ENCODE peak calls at places on chromosomes 13 and 19, in six cellular contexts. E is MM.1S, M is DND-41, D is neural progenitor cell, K is IMR-90, S is SK-N-SH. H is an unnamed sample.

GRCh38 chr19:19057720-19058119 is 6.1 kb upstream of the SLC25A42 start:
- DNase-seq in E (no peak), M (no peak), D (no peak), K (no peak), S (no peak), H (no peak)

GRCh38 chr13:57739089-57739488 is 107.5 kb downstream of the PCDH17 start:
- DNase-seq in E (no peak), M (no peak), D (no peak), K (no peak), S (no peak), H (no peak)

GRCh38 chr13:52158629-52159158 is 703 bp downstream of the NEK3 start:
- DNase-seq in E (no peak), M (no peak), D (no peak), K (peak), S (peak), H (no peak)

GRCh38 chr13:76965759-76966421 is 17.6 kb downstream of the ACOD1 start:
- DNase-seq in E (no peak), M (no peak), D (no peak), K (peak), S (peak), H (no peak)

GRCh38 chr13:36553501-36553900 is 120.3 kb upstream of the SERTM1 start:
- DNase-seq in E (no peak), M (no peak), D (no peak), K (no peak), S (no peak), H (no peak)

GRCh38 chr19:41957838-41958366 is 1.2 kb downstream of the RABAC1 start:
- DNase-seq in E (peak), M (peak), D (peak), K (peak), S (peak), H (peak)

GRCh38 chr19:41367848-41368301 is 3.9 kb upstream of the B9D2 start:
- DNase-seq in E (no peak), M (no peak), D (no peak), K (peak), S (no peak), H (no peak)

GRCh38 chr13:48586591-48587103 is 53.8 kb upstream of the RCBTB2 start:
- DNase-seq in E (no peak), M (no peak), D (no peak), K (peak), S (no peak), H (no peak)

GRCh38 chr19:1355974-1356865 is 27.5 kb upstream of the NDUFS7 start:
- DNase-seq in E (no peak), M (no peak), D (peak), K (peak), S (no peak), H (no peak)

GRCh38 chr13:27131202-27131623 is 40.4 kb downstream of the USP12 start:
- DNase-seq in E (peak), M (no peak), D (no peak), K (peak), S (no peak), H (no peak)

GRCh38 chr13:80022146-80022545 is 318.8 kb downstream of the SPRY2 start:
- DNase-seq in E (no peak), M (no peak), D (no peak), K (no peak), S (peak), H (no peak)

GRCh38 chr19:8585894-8586750 is 8.9 kb upstream of the MYO1F start:
- DNase-seq in E (peak), M (peak), D (peak), K (no peak), S (peak), H (peak)

GRCh38 chr19:495440-496332 is 600 bp upstream of the MADCAM1 start:
- DNase-seq in E (no peak), M (no peak), D (peak), K (peak), S (peak), H (no peak)

GRCh38 chr13:110868631-110869165 is 46.2 kb downstream of the ANKRD10 start:
- DNase-seq in E (no peak), M (no peak), D (no peak), K (no peak), S (no peak), H (no peak)

GRCh38 chr19:16345457-16345856 is 20.8 kb downstream of the KLF2 start:
- DNase-seq in E (no peak), M (no peak), D (no peak), K (no peak), S (no peak), H (no peak)

GRCh38 chr13:35983206-35983605 is 148.0 kb downstream of the DCLK1 start:
- DNase-seq in E (no peak), M (no peak), D (no peak), K (no peak), S (no peak), H (no peak)

GRCh38 chr13:64697226-64697625 is 2532.9 kb downstream of the PCDH9 start:
- DNase-seq in E (no peak), M (no peak), D (no peak), K (no peak), S (no peak), H (no peak)

GRCh38 chr13:23724196-23724970 is 154.2 kb downstream of the TNFRSF19 start:
- DNase-seq in E (no peak), M (no peak), D (no peak), K (peak), S (no peak), H (no peak)
- H3K4me2 ChIP-seq in E (no peak), M (no peak), D (no peak), K (no peak), S (peak), H (no peak)

GRCh38 chr13:99908129-99908805 is 63.3 kb downstream of the ZIC5 start:
- DNase-seq in E (no peak), M (no peak), D (no peak), K (no peak), S (no peak), H (no peak)

GRCh38 chr13:99907627-99908026 is 63.9 kb downstream of the ZIC5 start:
- DNase-seq in E (no peak), M (no peak), D (no peak), K (no peak), S (no peak), H (no peak)

GRCh38 chr13:99905224-99905623 is 66.3 kb downstream of the ZIC5 start:
- DNase-seq in E (no peak), M (no peak), D (no peak), K (no peak), S (no peak), H (peak)

GRCh38 chr13:99907038-99907437 is 64.5 kb downstream of the ZIC5 start:
- DNase-seq in E (no peak), M (no peak), D (no peak), K (no peak), S (no peak), H (no peak)

DNA sequence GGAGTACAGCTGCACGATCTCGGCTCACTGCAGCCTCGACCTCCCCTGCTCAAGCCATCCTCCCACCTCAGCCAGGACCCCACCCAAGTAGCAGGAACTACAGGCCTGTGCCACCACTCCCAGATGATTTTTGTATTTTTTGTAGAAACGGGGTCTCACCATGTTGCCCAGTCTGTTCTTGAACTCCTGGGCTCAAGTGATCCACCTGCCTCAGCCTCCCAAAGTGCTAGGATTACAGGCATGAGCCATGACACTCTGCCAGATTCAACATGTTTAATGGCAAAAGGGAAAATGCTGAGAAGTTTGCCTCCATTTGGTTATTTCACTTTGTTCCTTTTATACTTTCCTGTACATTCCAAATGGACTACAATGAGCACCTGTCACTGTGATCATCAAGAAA is 65.8 kb downstream of the ZIC5 start:
- DNase-seq in E (no peak), M (no peak), D (no peak), K (no peak), S (no peak), H (no peak)
- H3K9ac ChIP-seq in E (no peak), M (no peak), D (no peak), K (no peak), S (no peak), H (peak)

GRCh38 chr19:30371960-30372824 is at the start of gene ZNF536:
- DNase-seq in E (no peak), M (no peak), D (peak), K (no peak), S (no peak), H (no peak)
- H3K27ac ChIP-seq in E (no peak), M (no peak), D (no peak), K (no peak), S (peak), H (no peak)

GRCh38 chr19:38263696-38264485 is 482 bp upstream of the SPINT2 start:
- DNase-seq in E (peak), M (no peak), D (no peak), K (peak), S (peak), H (no peak)
- H3K4me2 ChIP-seq in E (peak), M (no peak), D (peak), K (peak), S (peak), H (no peak)